ENCODE peak calls at places on chromosomes 6 and 20, in eight cellular contexts. Q is endothelial cell of umbilical vein; G is CD8-positive, alpha-beta T cell; U is MG63; R is cardiac fibroblast; L is K562; N is fibroblast of villous mesenchyme; I is sigmoid colon. F is an unnamed sample.

GRCh38 chr20:4256886-4257285 is 241.5 kb upstream of the RNF24 start:
- DNase-seq in Q (no peak), G (no peak), U (peak), R (no peak), L (no peak), N (no peak), I (no peak), F (no peak)

GRCh38 chr6:116963972-116964371 is 86.9 kb downstream of the RFX6 start:
- DNase-seq in Q (no peak), G (no peak), U (peak), R (no peak), L (no peak), N (no peak), I (no peak), F (no peak)

GRCh38 chr6:52513896-52514295 is 63.0 kb downstream of the TRAM2 start:
- DNase-seq in Q (no peak), G (no peak), U (no peak), R (no peak), L (no peak), N (no peak), I (no peak), F (no peak)

GRCh38 chr6:41684311-41685182 is 46.3 kb downstream of the MDFI start:
- DNase-seq in Q (no peak), G (no peak), U (no peak), R (no peak), L (no peak), N (no peak), I (no peak), F (no peak)

GRCh38 chr20:45919536-45919933 is 7.6 kb upstream of the PLTP start:
- DNase-seq in Q (peak), G (no peak), U (peak), R (peak), L (no peak), N (peak), I (peak), F (no peak)

GRCh38 chr20:9294081-9294480 is 220.3 kb upstream of the LAMP5 start:
- DNase-seq in Q (no peak), G (no peak), U (peak), R (peak), L (no peak), N (peak), I (no peak), F (no peak)

GRCh38 chr6:26044140-26045045 is 42.8 kb upstream of the HFE start:
- DNase-seq in Q (no peak), G (peak), U (peak), R (peak), L (no peak), N (peak), I (peak), F (no peak)

GRCh38 chr20:20303742-20304141 is 64.2 kb upstream of the INSM1 start:
- DNase-seq in Q (no peak), G (no peak), U (no peak), R (no peak), L (no peak), N (no peak), I (no peak), F (no peak)

GRCh38 chr6:143270026-143270425 is 180.5 kb downstream of the ADAT2 start:
- DNase-seq in Q (no peak), G (no peak), U (peak), R (peak), L (no peak), N (no peak), I (no peak), F (no peak)

GRCh38 chr6:15260099-15260821 is 14.4 kb downstream of the JARID2 start:
- DNase-seq in Q (no peak), G (no peak), U (peak), R (peak), L (no peak), N (peak), I (no peak), F (no peak)

GRCh38 chr20:846894-847278 is 13.4 kb downstream of the FAM110A start:
- DNase-seq in Q (no peak), G (peak), U (no peak), R (no peak), L (no peak), N (no peak), I (no peak), F (no peak)

GRCh38 chr6:31585531-31585930 is 546 bp upstream of the LST1 start:
- DNase-seq in Q (no peak), G (no peak), U (no peak), R (no peak), L (peak), N (no peak), I (no peak), F (no peak)

GRCh38 chr20:9996944-9997343 is 37.8 kb upstream of the ANKEF1 start:
- DNase-seq in Q (no peak), G (no peak), U (no peak), R (no peak), L (no peak), N (no peak), I (no peak), F (no peak)

GRCh38 chr20:6007529-6008103 is 46.2 kb downstream of the LRRN4 start:
- DNase-seq in Q (peak), G (no peak), U (no peak), R (no peak), L (no peak), N (no peak), I (no peak), F (no peak)

GRCh38 chr6:151044465-151045441 is 179.3 kb downstream of the MTHFD1L start:
- DNase-seq in Q (peak), G (no peak), U (no peak), R (peak), L (no peak), N (peak), I (peak), F (peak)

DNA sequence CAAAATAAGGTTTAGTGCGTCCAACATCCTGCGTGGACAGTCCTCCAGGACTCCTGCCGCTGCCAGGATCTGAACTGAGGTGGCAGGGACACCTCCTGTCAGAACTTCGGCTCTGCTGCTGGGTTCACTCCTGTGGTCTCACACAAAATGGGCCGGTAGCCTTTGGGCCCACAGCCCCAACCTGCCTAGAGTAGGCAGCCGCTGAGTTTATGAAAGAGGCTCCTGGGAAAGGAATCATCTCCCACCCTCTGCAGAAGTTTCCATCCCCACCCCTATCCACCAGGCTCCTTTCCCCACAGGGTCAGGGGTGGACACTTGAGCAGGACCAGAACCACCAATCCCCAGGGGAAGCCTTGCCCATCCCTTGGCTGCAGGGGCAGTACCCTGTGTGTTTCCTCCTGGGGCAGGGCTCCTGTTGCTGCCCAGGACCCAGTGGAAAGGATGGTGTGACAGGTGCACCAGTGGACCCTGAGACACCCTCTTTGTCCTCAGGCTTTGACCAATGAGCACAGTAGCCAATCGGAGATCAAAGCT is 2.1 kb upstream of the ABHD16B start:
- DNase-seq in Q (no peak), G (no peak), U (no peak), R (no peak), L (no peak), N (no peak), I (no peak), F (no peak)
- H3K4me3 ChIP-seq in Q (no peak), G (peak), U (no peak), R (no peak), L (no peak), N (no peak), I (no peak), F (no peak)

GRCh38 chr6:161635975-161636374 is 362.1 kb upstream of the AGPAT4 start:
- DNase-seq in Q (no peak), G (no peak), U (no peak), R (no peak), L (no peak), N (no peak), I (no peak), F (no peak)

GRCh38 chr6:161626132-161626676 is 352.3 kb upstream of the AGPAT4 start:
- DNase-seq in Q (no peak), G (no peak), U (no peak), R (no peak), L (no peak), N (no peak), I (peak), F (no peak)

GRCh38 chr6:161630674-161631073 is 356.8 kb upstream of the AGPAT4 start:
- DNase-seq in Q (no peak), G (no peak), U (no peak), R (no peak), L (no peak), N (no peak), I (no peak), F (no peak)

GRCh38 chr6:161637658-161638057 is 363.8 kb upstream of the AGPAT4 start:
- DNase-seq in Q (no peak), G (no peak), U (no peak), R (no peak), L (no peak), N (no peak), I (no peak), F (no peak)

GRCh38 chr6:161631676-161632194 is 357.9 kb upstream of the AGPAT4 start:
- DNase-seq in Q (peak), G (no peak), U (peak), R (peak), L (no peak), N (peak), I (no peak), F (no peak)
- H3K4me3 ChIP-seq in Q (no peak), G (no peak), U (no peak), R (no peak), L (no peak), N (no peak), I (no peak), F (no peak)

GRCh38 chr6:33075568-33076405 is at the start of gene HLA-DPB1:
- DNase-seq in Q (peak), G (peak), U (no peak), R (peak), L (peak), N (peak), I (no peak), F (no peak)
- H3K4me3 ChIP-seq in Q (no peak), G (peak), U (no peak), R (no peak), L (no peak), N (no peak), I (no peak), F (peak)

GRCh38 chr6:16803294-16804006 is 42.2 kb upstream of the ATXN1 start:
- DNase-seq in Q (peak), G (no peak), U (peak), R (peak), L (no peak), N (peak), I (peak), F (no peak)

GRCh38 chr6:16805190-16805860 is 44.1 kb upstream of the ATXN1 start:
- DNase-seq in Q (no peak), G (no peak), U (peak), R (no peak), L (no peak), N (no peak), I (no peak), F (no peak)

GRCh38 chr6:16804515-16805161 is 43.4 kb upstream of the ATXN1 start:
- DNase-seq in Q (no peak), G (no peak), U (no peak), R (no peak), L (no peak), N (no peak), I (no peak), F (no peak)

GRCh38 chr6:16802071-16802470 is 40.8 kb upstream of the ATXN1 start:
- DNase-seq in Q (no peak), G (no peak), U (peak), R (peak), L (no peak), N (no peak), I (no peak), F (no peak)

GRCh38 chr6:16804007-16804303 is 42.7 kb upstream of the ATXN1 start:
- DNase-seq in Q (no peak), G (no peak), U (no peak), R (no peak), L (no peak), N (no peak), I (no peak), F (no peak)
- H3K4me3 ChIP-seq in Q (no peak), G (no peak), U (no peak), R (no peak), L (no peak), N (no peak), I (no peak), F (no peak)

GRCh38 chr20:51097334-51098176 is 74.6 kb upstream of the KCNG1 start:
- DNase-seq in Q (no peak), G (no peak), U (no peak), R (no peak), L (no peak), N (no peak), I (no peak), F (no peak)
- H3K4me3 ChIP-seq in Q (no peak), G (no peak), U (no peak), R (no peak), L (no peak), N (no peak), I (no peak), F (no peak)

GRCh38 chr6:160408528-160408927 is 60.4 kb downstream of the SLC22A3 start:
- DNase-seq in Q (no peak), G (no peak), U (no peak), R (no peak), L (no peak), N (no peak), I (no peak), F (no peak)

GRCh38 chr6:160417135-160417534 is 69.0 kb downstream of the SLC22A3 start:
- DNase-seq in Q (no peak), G (no peak), U (no peak), R (no peak), L (no peak), N (no peak), I (no peak), F (no peak)

GRCh38 chr6:160418370-160418769 is 70.2 kb downstream of the SLC22A3 start:
- DNase-seq in Q (no peak), G (no peak), U (no peak), R (no peak), L (no peak), N (no peak), I (no peak), F (no peak)

GRCh38 chr6:160417550-160417949 is 69.4 kb downstream of the SLC22A3 start:
- DNase-seq in Q (no peak), G (no peak), U (no peak), R (no peak), L (no peak), N (no peak), I (no peak), F (no peak)

DNA sequence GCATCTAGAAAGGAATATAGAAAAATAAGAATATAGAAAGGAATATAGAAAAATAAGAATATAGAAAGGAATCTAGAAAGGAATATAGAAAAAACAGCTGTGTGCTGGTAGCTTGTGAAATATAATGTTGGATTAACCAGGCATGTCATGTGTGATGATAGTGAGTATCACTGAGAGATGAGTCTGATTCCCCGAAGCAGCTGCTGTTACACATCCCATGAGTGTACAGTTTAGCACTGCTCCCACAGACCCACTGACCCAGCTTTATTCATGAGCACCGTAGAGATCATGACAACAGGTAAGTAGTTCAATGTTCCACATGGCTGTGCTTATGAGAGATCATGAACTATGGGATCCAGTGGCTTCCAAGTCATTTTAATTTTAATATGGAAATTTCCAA is 64.8 kb downstream of the SLC22A3 start:
- DNase-seq in Q (no peak), G (no peak), U (no peak), R (no peak), L (no peak), N (peak), I (no peak), F (no peak)
- H3K4me3 ChIP-seq in Q (no peak), G (no peak), U (no peak), R (no peak), L (no peak), N (no peak), I (no peak), F (no peak)

GRCh38 chr6:127933852-127934840 is 33.3 kb upstream of the THEMIS start:
- DNase-seq in Q (no peak), G (peak), U (no peak), R (no peak), L (no peak), N (no peak), I (no peak), F (no peak)

GRCh38 chr6:127933137-127933536 is 32.3 kb upstream of the THEMIS start:
- DNase-seq in Q (no peak), G (no peak), U (no peak), R (no peak), L (no peak), N (no peak), I (no peak), F (no peak)

GRCh38 chr6:127937747-127938146 is 36.9 kb upstream of the THEMIS start:
- DNase-seq in Q (no peak), G (no peak), U (no peak), R (no peak), L (no peak), N (no peak), I (no peak), F (no peak)

GRCh38 chr6:127937102-127937501 is 36.2 kb upstream of the THEMIS start:
- DNase-seq in Q (no peak), G (no peak), U (no peak), R (no peak), L (no peak), N (no peak), I (no peak), F (no peak)

GRCh38 chr6:127932708-127933107 is 31.9 kb upstream of the THEMIS start:
- DNase-seq in Q (no peak), G (no peak), U (no peak), R (no peak), L (no peak), N (no peak), I (no peak), F (no peak)
- H3K4me3 ChIP-seq in Q (no peak), G (no peak), U (no peak), R (no peak), L (no peak), N (no peak), I (no peak), F (no peak)